ENCODE peak calls at places on chromosomes 11 and 22, in four cellular contexts. T, G, E and F are unnamed samples.
A peak's percentile ranks its signal among the peaks of the same experiment; 100 is the strongest.

GRCh38 chr11:134654161-134654915 is 242.3 kb upstream of the B3GAT1 start:
- DNase-seq in T (peak; percentile 28), G (no peak), E (no peak), F (no peak)

GRCh38 chr11:43129329-43129728 is 182.5 kb upstream of the API5 start:
- DNase-seq in T (no peak), G (no peak), E (no peak), F (no peak)

GRCh38 chr11:132453411-132453810 is 1078.9 kb downstream of the OPCML start:
- DNase-seq in T (no peak), G (no peak), E (no peak), F (no peak)

GRCh38 chr11:131464024-131464423 is 93.6 kb downstream of the NTM start:
- DNase-seq in T (no peak), G (no peak), E (no peak), F (no peak)

GRCh38 chr11:64887234-64887756 is 8.9 kb upstream of the EHD1 start:
- DNase-seq in T (no peak), G (no peak), E (no peak), F (no peak)

GRCh38 chr22:43946391-43946680 is 8.9 kb upstream of the SAMM50 start:
- DNase-seq in T (no peak), G (no peak), E (peak; percentile 28), F (no peak)

GRCh38 chr11:119990306-119991021 is 147.4 kb downstream of the TRIM29 start:
- DNase-seq in T (no peak), G (no peak), E (no peak), F (no peak)

GRCh38 chr11:32162906-32163305 is 72.0 kb downstream of the RCN1 start:
- DNase-seq in T (no peak), G (no peak), E (no peak), F (no peak)

GRCh38 chr11:60498853-60499252 is 6.3 kb downstream of the MS4A12 start:
- DNase-seq in T (no peak), G (no peak), E (no peak), F (no peak)

DNA sequence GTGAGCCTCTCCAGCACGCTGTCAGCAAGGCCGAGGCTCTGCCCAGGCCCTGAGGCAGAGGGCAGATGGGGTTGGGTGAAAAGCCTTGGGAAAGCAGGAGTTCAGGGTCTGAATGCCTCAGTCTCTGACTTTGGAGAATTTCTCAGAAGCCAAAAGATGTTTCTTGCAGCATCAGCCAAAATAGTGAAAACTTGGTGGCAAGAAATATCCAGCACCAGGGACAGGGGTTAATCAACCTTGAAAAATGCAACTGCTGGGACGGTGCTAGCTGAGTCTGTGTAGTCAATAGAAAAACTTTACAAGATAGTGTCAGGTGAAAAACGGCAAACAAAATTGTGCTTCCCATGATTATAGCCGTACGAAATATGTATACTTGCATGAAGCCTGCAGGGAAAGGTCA is 1.4 kb upstream of the ABCC8 start:
- DNase-seq in T (no peak), G (no peak), E (no peak), F (no peak)
- TF ChIP-seq CTCF in T (no peak), G (no peak), E (no peak), F (no peak)

DNA sequence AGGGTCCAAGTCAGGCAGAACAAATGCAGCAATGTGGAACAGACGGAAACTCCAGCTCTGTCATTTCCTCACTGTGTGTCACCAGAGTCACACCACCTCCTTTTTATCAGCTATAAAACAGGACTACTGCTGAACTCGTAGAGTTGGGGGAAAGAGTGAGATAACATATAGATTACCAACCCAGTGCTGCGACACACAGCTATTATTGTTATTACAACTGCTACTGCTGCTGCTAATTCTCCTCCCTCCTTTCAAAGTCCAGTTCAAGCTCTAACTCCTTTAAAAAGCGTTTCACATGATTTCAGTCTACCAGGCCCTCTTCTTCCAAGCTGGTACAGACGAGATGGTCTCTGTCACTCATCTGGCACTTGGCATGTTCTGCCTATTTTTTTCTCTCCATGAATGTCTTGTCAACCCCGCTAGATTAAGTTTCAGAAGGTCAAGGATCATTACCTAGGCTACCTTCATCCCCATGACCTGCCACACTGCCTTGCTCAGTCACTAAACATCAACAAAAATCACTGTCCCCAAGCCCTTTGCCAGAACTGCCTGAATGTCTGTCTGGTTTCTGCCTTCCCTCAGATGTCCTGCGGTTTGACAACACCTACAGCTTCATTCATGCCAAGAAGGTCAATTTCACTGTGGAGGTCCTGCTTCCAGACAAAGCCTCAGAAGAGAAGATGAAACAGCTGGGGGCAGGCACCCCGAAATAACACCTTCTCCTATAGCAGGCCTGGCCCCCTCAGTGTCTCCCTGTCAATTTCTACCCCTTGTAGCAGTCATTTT is 3.7 kb upstream of the MTFP1 start:
- DNase-seq in T (no peak), G (no peak), E (no peak), F (no peak)
- H3K4me3 ChIP-seq in T (peak overlapping the region; percentile 77), G (peak overlapping the region; percentile 61), E (peak overlapping the region; percentile 58), F (peak overlapping the region; percentile 83)

GRCh38 chr11:45395421-45395820 is 109.3 kb upstream of the SYT13 start:
- DNase-seq in T (no peak), G (no peak), E (no peak), F (no peak)
- TF ChIP-seq CTCF in T (no peak), G (no peak), E (no peak), F (no peak)

DNA sequence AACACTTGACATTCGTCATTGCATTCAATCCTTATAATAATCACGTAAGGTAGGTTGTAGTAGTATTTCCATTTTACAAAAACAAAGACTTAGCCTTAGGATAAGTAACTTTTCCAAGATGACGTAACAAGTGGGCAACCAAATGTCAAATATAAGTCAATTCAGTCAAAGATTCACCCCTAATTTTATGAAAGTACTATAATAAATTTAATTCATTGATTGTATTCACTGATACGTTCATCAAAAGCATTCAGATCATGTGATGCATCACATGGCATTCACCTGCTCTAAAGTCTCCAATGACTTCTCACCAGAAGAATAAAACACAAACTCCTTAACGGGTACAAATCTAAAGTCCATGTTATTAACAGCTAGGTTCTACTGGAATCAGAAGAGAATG is 2.1 kb downstream of the KIF18A start:
- DNase-seq in T (no peak), G (no peak), E (no peak), F (no peak)
- H3K4me3 ChIP-seq in T (no peak overlapping the region), G (no peak overlapping the region), E (peak overlapping the region; percentile 59), F (no peak overlapping the region)

DNA sequence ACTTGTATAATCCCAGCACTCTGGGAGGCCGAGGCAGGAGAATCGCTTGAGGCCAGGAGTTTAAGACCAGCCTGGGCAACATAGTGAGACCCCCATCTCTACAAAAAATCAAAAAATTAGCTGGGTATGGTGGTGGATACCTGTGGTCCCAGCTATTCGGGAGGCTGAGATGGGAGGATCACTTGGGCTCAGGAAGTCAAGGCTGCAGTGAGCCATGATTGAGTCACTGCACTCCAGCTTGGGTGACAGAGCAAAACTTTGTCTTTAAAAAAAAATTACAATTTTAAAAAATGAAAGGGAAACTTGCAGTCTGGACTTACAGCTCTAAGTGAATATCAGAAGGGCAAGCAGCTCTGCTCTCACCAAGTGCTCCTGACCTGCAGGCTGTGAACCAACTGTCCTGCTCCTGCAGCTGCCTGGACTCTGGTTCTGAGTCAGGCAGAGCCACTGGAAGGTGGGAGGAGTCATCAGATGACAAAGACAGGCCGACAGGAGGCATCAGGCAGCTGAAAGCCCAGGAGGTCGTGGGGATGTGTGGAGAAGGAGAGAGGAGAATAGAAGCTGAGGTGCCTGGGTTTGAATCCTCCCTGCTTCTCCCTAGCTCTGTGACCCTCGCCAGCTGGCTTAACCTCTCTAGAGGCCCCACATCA is 9.6 kb downstream of the SMTNL1 start:
- DNase-seq in T (no peak), G (no peak), E (peak; percentile 59), F (no peak)
- TF ChIP-seq CTCF in T (no peak), G (peak; percentile 34), E (no peak), F (no peak)

DNA sequence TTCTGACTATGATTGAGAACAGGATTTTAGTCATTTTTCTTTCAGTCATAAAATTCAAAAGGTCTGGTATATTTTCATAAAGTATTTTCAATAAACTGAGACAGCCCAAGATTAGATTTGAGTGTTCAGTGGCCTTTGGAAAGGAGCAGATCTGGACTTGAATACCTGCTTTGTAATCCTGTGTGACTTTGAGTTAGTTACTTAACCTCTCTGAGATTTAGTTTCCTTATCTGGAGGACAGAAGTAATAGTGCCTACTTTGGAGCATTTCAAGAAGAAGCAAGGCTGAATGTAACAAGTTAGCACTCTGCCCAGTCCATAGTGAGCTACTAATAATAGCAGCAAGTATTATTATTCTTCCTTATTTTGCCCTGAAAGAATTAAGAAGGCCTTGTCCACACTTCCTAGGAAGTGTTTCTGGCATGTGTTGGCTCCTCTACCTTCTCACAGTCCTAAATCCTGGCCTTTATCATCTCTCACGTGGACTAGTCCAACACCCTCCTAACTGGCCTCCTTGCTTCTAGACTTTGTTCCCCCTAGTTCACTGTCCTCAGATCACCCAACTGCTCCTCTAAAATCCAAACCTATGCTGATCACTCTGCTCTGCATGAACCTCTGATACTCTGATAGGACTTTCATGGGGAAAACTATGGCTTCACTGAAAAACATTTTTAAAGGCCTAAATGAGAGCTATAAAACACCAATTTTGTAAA is 115.8 kb downstream of the PLEKHA7 start:
- DNase-seq in T (no peak), G (no peak), E (no peak), F (no peak)
- H3K4me3 ChIP-seq in T (no peak overlapping the region), G (no peak overlapping the region), E (no peak overlapping the region), F (no peak overlapping the region)

GRCh38 chr11:86490582-86490981 is 115.9 kb downstream of the CCDC81 start:
- DNase-seq in T (no peak), G (no peak), E (no peak), F (no peak)

GRCh38 chr11:86489442-86489841 is 114.8 kb downstream of the CCDC81 start:
- DNase-seq in T (no peak), G (no peak), E (no peak), F (no peak)

GRCh38 chr11:86486261-86487030 is 111.8 kb downstream of the CCDC81 start:
- DNase-seq in T (peak; percentile 84), G (no peak), E (no peak), F (no peak)

GRCh38 chr11:86487670-86488069 is 113.0 kb downstream of the CCDC81 start:
- DNase-seq in T (no peak), G (no peak), E (no peak), F (no peak)

GRCh38 chr11:86488553-86488952 is 113.9 kb downstream of the CCDC81 start:
- DNase-seq in T (no peak), G (no peak), E (no peak), F (no peak)
- TF ChIP-seq CTCF in T (no peak), G (no peak), E (no peak), F (no peak)

DNA sequence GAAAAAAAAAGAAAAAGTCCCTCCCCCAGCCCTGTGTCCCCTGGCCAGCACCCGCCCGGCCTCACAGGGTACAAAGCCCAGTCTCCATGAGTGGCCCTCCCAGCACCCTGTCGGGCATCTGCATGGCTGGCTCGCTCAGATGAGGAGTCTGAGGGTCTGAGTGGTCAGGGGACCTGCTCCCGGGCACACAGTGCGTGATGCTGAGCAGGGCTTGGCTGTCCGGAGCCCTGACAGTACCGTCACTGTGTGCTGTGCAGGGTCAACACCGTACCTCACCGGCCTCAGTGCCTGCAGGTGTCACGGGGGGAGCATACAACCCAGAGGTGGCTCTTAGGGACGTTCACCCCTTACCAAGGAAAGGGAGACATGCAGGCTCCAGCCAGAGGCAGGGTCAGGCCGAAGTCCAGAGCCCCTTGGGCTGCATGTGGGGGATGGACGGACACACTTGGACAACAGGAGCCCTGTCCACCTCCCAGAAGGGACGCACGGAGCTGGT is 3.6 kb upstream of the PLXNB2 start:
- DNase-seq in T (peak; percentile 59), G (no peak), E (no peak), F (no peak)
- H3K4me3 ChIP-seq in T (no peak overlapping the region), G (no peak overlapping the region), E (no peak overlapping the region), F (no peak overlapping the region)